ENCODE peak calls at places on chromosomes 2 and 18, in eight cellular contexts. M is K562; O is left ventricle myocardium inferior; L is transverse colon; Q is H1; E is CD4-positive, alpha-beta memory T cell; D is SJSA1; Y is lower lobe of right lung. I is an unnamed sample.
A peak's percentile ranks its signal among the peaks of the same experiment; 100 is the strongest.

GRCh38 chr18:46152436-46152807 is 48.2 kb downstream of the HAUS1 start:
- DNase-seq in D (peak; percentile 83), L (no peak), E (no peak), O (peak; percentile 51), Y (peak; percentile 53), Q (no peak), M (no peak), I (no peak)

GRCh38 chr2:17607379-17607778 is 66.9 kb downstream of the VSNL1 start:
- DNase-seq in L (no peak), M (no peak), O (no peak), Q (no peak), D (no peak), Y (no peak), E (no peak), I (no peak)

GRCh38 chr2:175889557-175890355 is 112.3 kb downstream of the LNPK start:
- DNase-seq in Q (no peak), D (no peak), L (no peak), Y (no peak), M (no peak), O (no peak), E (no peak), I (no peak)

GRCh38 chr2:160703648-160704585 is 210.3 kb upstream of the RBMS1 start:
- DNase-seq in E (no peak), Y (peak; percentile 47), M (no peak), D (no peak), O (no peak), Q (no peak), L (peak; percentile 48), I (peak; percentile 59)

GRCh38 chr18:60172030-60172429 is 200.5 kb downstream of the MC4R start:
- DNase-seq in D (no peak), Y (no peak), M (no peak), L (no peak), O (no peak), Q (no peak), E (no peak), I (no peak)

GRCh38 chr18:607930-608329 is 11.1 kb downstream of the CLUL1 start:
- DNase-seq in L (no peak), M (no peak), O (no peak), Q (no peak), D (no peak), Y (no peak), E (no peak), I (no peak)

GRCh38 chr2:15665067-15665942 is 73.6 kb downstream of the DDX1 start:
- DNase-seq in D (no peak), M (no peak), E (no peak), Y (no peak), Q (no peak), O (no peak), L (peak; percentile 18), I (no peak)

GRCh38 chr2:63424329-63425078 is 163.8 kb downstream of the WDPCP start:
- DNase-seq in O (no peak), E (no peak), Y (no peak), M (peak; percentile 52), L (no peak), Q (peak; percentile 19), D (no peak), I (peak; percentile 28)

GRCh38 chr2:135820003-135820618 is 16.9 kb downstream of the LCT start:
- DNase-seq in Y (no peak), Q (no peak), M (no peak), L (no peak), O (no peak), E (peak; percentile 57), D (peak; percentile 56), I (no peak)

GRCh38 chr2:213429516-213429915 is 145.3 kb downstream of the SPAG16 start:
- DNase-seq in E (no peak), D (no peak), M (no peak), Q (no peak), L (no peak), O (no peak), Y (no peak), I (no peak)

GRCh38 chr2:125224830-125225229 is 1199.7 kb downstream of the CNTNAP5 start:
- DNase-seq in M (no peak), O (no peak), Q (peak; percentile 10), Y (no peak), E (no peak), D (no peak), L (no peak), I (no peak)

GRCh38 chr2:231110551-231110950 is 14.3 kb downstream of the HTR2B start:
- DNase-seq in Y (no peak), O (no peak), L (no peak), Q (no peak), M (no peak), E (no peak), D (no peak), I (no peak)

GRCh38 chr18:48142994-48143393 is 212.5 kb upstream of the SMAD2 start:
- DNase-seq in Q (no peak), Y (no peak), L (peak; percentile 48), O (no peak), M (no peak), E (no peak), D (no peak), I (no peak)

GRCh38 chr18:50982802-50983179 is 15.0 kb downstream of the ELAC1 start:
- DNase-seq in Y (no peak), L (no peak), O (no peak), M (no peak), Q (no peak), D (no peak), E (no peak), I (no peak)

GRCh38 chr2:204585930-204586329 is 40.7 kb downstream of the PARD3B start:
- DNase-seq in L (no peak), Y (no peak), O (no peak), D (no peak), E (no peak), Q (no peak), M (no peak), I (no peak)
- H3K9me3 ChIP-seq in L (no peaks in the 10 kb centered on the region), Y (peaks cover 10% of the 10 kb centered on the region), O (peaks cover 11% of the 10 kb centered on the region), D (peaks cover 2% of the 10 kb centered on the region), E (no peaks in the 10 kb centered on the region), Q (no peaks in the 10 kb centered on the region), M (no peaks in the 10 kb centered on the region), I (peaks cover 2% of the 10 kb centered on the region)

GRCh38 chr2:57703407-57703806 is 343.2 kb upstream of the VRK2 start:
- DNase-seq in Y (no peak), Q (no peak), D (no peak), M (no peak), O (no peak), E (no peak), L (no peak), I (no peak)

GRCh38 chr2:57698935-57699449 is 347.6 kb upstream of the VRK2 start:
- DNase-seq in L (no peak), M (no peak), Y (no peak), E (no peak), O (no peak), D (no peak), Q (no peak), I (no peak)

GRCh38 chr2:57696016-57696415 is 350.6 kb upstream of the VRK2 start:
- DNase-seq in Y (no peak), Q (no peak), L (no peak), O (no peak), E (no peak), D (no peak), M (no peak), I (no peak)

DNA sequence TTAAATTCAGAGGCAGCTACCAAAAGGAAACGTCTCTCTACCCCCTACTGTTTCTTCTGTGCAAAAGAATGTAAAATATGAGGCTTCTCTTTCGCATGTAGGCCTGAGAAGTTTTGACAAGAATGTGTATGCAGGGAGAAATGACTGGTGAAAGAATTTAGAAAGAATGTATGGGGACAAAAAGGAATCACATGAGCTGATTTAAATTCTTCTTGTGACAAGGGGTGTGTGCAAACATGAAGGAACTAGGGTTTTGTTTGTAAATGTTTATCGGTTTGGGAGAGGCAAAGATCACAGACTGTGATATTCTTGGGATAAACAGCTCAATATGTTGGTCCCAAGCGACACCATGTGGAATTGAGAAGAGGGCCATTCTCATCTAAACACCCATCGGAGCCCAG is 345.2 kb upstream of the VRK2 start:
- DNase-seq in O (no peak), E (no peak), L (no peak), Y (no peak), D (no peak), M (no peak), Q (no peak), I (no peak)
- H3K27ac ChIP-seq in O (no peak overlapping the region), E (no peak overlapping the region), L (no peak overlapping the region), Y (no peak overlapping the region), D (peak overlapping the region; percentile 35), M (no peak overlapping the region), Q (no peak overlapping the region), I (no peak overlapping the region)

GRCh38 chr2:89780318-89780717 is 1088.8 kb downstream of the RPIA start:
- DNase-seq in E (no peak), O (no peak), Q (no peak), M (no peak), Y (no peak), D (no peak), L (no peak), I (no peak)

GRCh38 chr2:89775885-89776284 is 1084.4 kb downstream of the RPIA start:
- DNase-seq in O (no peak), Y (no peak), D (no peak), E (no peak), Q (no peak), L (no peak), M (no peak), I (no peak)
- H3K9me3 ChIP-seq in O (peaks cover 99% of the 10 kb centered on the region), Y (peaks cover 76% of the 10 kb centered on the region), D (peaks cover 21% of the 10 kb centered on the region), E (peaks cover 39% of the 10 kb centered on the region), Q (peaks cover 85% of the 10 kb centered on the region), L (peaks cover 8% of the 10 kb centered on the region), M (peaks cover 4% of the 10 kb centered on the region), I (peaks cover 34% of the 10 kb centered on the region)

GRCh38 chr2:39545957-39546356 is 108.9 kb upstream of the MAP4K3 start:
- DNase-seq in E (no peak), O (no peak), L (no peak), D (no peak), Q (no peak), Y (no peak), M (no peak), I (no peak)
- H3K27ac ChIP-seq in E (no peak overlapping the region), O (no peak overlapping the region), L (no peak overlapping the region), D (no peak overlapping the region), Q (no peak overlapping the region), Y (no peak overlapping the region), M (no peak overlapping the region), I (no peak overlapping the region)

DNA sequence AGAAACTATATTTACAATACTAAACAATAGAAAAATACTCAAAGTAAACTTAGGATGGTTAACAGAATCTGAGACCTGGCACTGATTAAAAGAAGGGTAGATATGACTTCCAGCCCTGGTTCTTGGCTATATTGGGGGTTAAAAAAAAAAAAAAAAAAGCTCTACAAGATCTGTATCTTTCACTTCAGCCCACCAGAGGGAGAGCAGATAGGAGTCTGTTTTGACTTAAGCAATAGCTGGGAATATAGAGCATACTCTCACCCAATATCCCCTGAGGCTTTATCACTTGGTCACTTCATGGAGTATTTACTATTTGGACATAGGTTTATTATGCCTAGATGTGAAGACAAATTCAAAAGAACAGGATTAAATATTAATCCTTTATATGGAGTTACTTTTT is 598.9 kb upstream of the LINC00305 start:
- DNase-seq in L (no peak), Y (no peak), M (no peak), O (no peak), E (no peak), Q (no peak), D (no peak), I (no peak)
- H3K9me3 ChIP-seq in L (no peaks in the 10 kb centered on the region), Y (no peaks in the 10 kb centered on the region), M (no peaks in the 10 kb centered on the region), O (peaks cover 5% of the 10 kb centered on the region), E (no peaks in the 10 kb centered on the region), Q (no peaks in the 10 kb centered on the region), D (peaks cover 3% of the 10 kb centered on the region), I (no peaks in the 10 kb centered on the region)

DNA sequence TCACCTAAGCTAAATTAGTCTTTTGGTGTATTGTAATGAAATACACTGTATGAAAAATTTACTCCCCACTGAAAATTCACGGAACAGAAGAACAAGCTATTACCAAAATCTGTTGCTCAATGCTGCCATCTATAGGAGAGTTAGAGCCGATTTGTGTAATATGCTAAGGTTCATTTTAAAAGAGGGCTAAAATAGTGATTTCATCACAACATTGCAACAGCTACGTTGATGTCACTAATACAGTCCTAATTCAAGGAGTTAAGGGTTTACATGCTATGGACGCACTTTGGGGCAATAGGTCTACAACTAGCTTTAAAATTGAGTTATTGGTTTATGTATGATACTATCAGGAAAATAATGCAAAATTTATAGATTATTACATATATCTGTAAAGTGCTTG is 3.0 kb upstream of the IRS1 start:
- DNase-seq in E (no peak), Y (no peak), M (peak; percentile 24), L (no peak), Q (no peak), O (no peak), D (no peak), I (no peak)
- H3K27ac ChIP-seq in E (no peak overlapping the region), Y (no peak overlapping the region), M (no peak overlapping the region), L (no peak overlapping the region), Q (no peak overlapping the region), O (no peak overlapping the region), D (no peak overlapping the region), I (no peak overlapping the region)

I was measured in CD4-positive, CD25-positive, alpha-beta regulatory T cell.